ENCODE peak calls at places on chromosome 15, in six cellular contexts. One of them, this sample, is unnamed.

GRCh38 chr15:60795889-60796288 is 316.9 kb upstream of the ICE2 start:
- DNase-seq in A673: no peak
- DNase-seq in fibroblast of lung: no peak
- DNase-seq in astrocyte: no peak
- DNase-seq in Peyer's patch: no peak
- DNase-seq in upper lobe of left lung: no peak
- DNase-seq in this sample: no peak

GRCh38 chr15:43081283-43081682 is 24.6 kb downstream of the UBR1 start:
- DNase-seq in A673: no peak
- DNase-seq in fibroblast of lung: no peak
- DNase-seq in astrocyte: no peak
- DNase-seq in Peyer's patch: no peak
- DNase-seq in upper lobe of left lung: no peak
- DNase-seq in this sample: no peak

GRCh38 chr15:77753238-77753873 is 120.6 kb upstream of the LINGO1 start:
- DNase-seq in A673: peak; percentile 49
- DNase-seq in fibroblast of lung: peak; percentile 17
- DNase-seq in astrocyte: no peak
- DNase-seq in Peyer's patch: no peak
- DNase-seq in upper lobe of left lung: no peak
- DNase-seq in this sample: no peak

GRCh38 chr15:38559131-38559530 is 5.5 kb downstream of the RASGRP1 start:
- DNase-seq in A673: no peak
- DNase-seq in fibroblast of lung: no peak
- DNase-seq in astrocyte: no peak
- DNase-seq in Peyer's patch: no peak
- DNase-seq in upper lobe of left lung: no peak
- DNase-seq in this sample: no peak

GRCh38 chr15:51414256-51414860 is 72.9 kb downstream of the GLDN start:
- DNase-seq in A673: no peak
- DNase-seq in fibroblast of lung: no peak
- DNase-seq in astrocyte: no peak
- DNase-seq in Peyer's patch: no peak
- DNase-seq in upper lobe of left lung: peak; percentile 48
- DNase-seq in this sample: no peak

GRCh38 chr15:101637038-101637437 is 15.1 kb downstream of the TM2D3 start:
- DNase-seq in A673: no peak
- DNase-seq in fibroblast of lung: no peak
- DNase-seq in astrocyte: no peak
- DNase-seq in Peyer's patch: no peak
- DNase-seq in upper lobe of left lung: no peak
- DNase-seq in this sample: no peak

GRCh38 chr15:48300038-48300437 is 31.2 kb upstream of the DUT start:
- DNase-seq in A673: no peak
- DNase-seq in fibroblast of lung: no peak
- DNase-seq in astrocyte: no peak
- DNase-seq in Peyer's patch: no peak
- DNase-seq in upper lobe of left lung: no peak
- DNase-seq in this sample: no peak

GRCh38 chr15:48112242-48112641 is 8.5 kb upstream of the SLC24A5 start:
- DNase-seq in A673: peak; percentile 61
- DNase-seq in fibroblast of lung: peak; percentile 24
- DNase-seq in astrocyte: peak; percentile 12
- DNase-seq in Peyer's patch: no peak
- DNase-seq in upper lobe of left lung: no peak
- DNase-seq in this sample: no peak

GRCh38 chr15:100958326-100959065 is 39.3 kb downstream of the LRRK1 start:
- DNase-seq in A673: no peak
- DNase-seq in fibroblast of lung: peak; percentile 81
- DNase-seq in astrocyte: peak; percentile 75
- DNase-seq in Peyer's patch: no peak
- DNase-seq in upper lobe of left lung: no peak
- DNase-seq in this sample: no peak

GRCh38 chr15:80779658-80780415 is 667 bp downstream of the CEMIP start:
- DNase-seq in A673: peak; percentile 31
- DNase-seq in fibroblast of lung: peak; percentile 45
- DNase-seq in astrocyte: peak; percentile 29
- DNase-seq in Peyer's patch: no peak
- DNase-seq in upper lobe of left lung: no peak
- DNase-seq in this sample: no peak

GRCh38 chr15:71708052-71708432 is 102.3 kb upstream of the NR2E3 start:
- DNase-seq in A673: no peak
- DNase-seq in fibroblast of lung: no peak
- DNase-seq in astrocyte: no peak
- DNase-seq in Peyer's patch: no peak
- DNase-seq in upper lobe of left lung: no peak
- DNase-seq in this sample: peak; percentile 41

GRCh38 chr15:51051776-51052175 is 42.9 kb downstream of the TNFAIP8L3 start:
- DNase-seq in A673: peak; percentile 5
- DNase-seq in fibroblast of lung: peak; percentile 18
- DNase-seq in astrocyte: peak; percentile 15
- DNase-seq in Peyer's patch: peak; percentile 48
- DNase-seq in upper lobe of left lung: peak; percentile 30
- DNase-seq in this sample: peak; percentile 67

GRCh38 chr15:89208256-89208655 is 13.1 kb downstream of the RLBP1 start:
- DNase-seq in A673: no peak
- DNase-seq in fibroblast of lung: no peak
- DNase-seq in astrocyte: no peak
- DNase-seq in Peyer's patch: no peak
- DNase-seq in upper lobe of left lung: no peak
- DNase-seq in this sample: no peak

GRCh38 chr15:98786706-98787105 is 138.4 kb downstream of the IGF1R start:
- DNase-seq in A673: no peak
- DNase-seq in fibroblast of lung: no peak
- DNase-seq in astrocyte: no peak
- DNase-seq in Peyer's patch: no peak
- DNase-seq in upper lobe of left lung: no peak
- DNase-seq in this sample: no peak

GRCh38 chr15:48754011-48754410 is 56.9 kb downstream of the CEP152 start:
- DNase-seq in A673: peak; percentile 41
- DNase-seq in fibroblast of lung: peak; percentile 41
- DNase-seq in astrocyte: peak; percentile 3
- DNase-seq in Peyer's patch: no peak
- DNase-seq in upper lobe of left lung: no peak
- DNase-seq in this sample: no peak

GRCh38 chr15:31525988-31526665 is 199.5 kb downstream of the KLF13 start:
- DNase-seq in A673: no peak
- DNase-seq in fibroblast of lung: no peak
- DNase-seq in astrocyte: no peak
- DNase-seq in Peyer's patch: no peak
- DNase-seq in upper lobe of left lung: no peak
- DNase-seq in this sample: no peak

GRCh38 chr15:33618300-33618699 is 307.5 kb downstream of the RYR3 start:
- DNase-seq in A673: no peak
- DNase-seq in fibroblast of lung: peak; percentile 48
- DNase-seq in astrocyte: peak; percentile 34
- DNase-seq in Peyer's patch: no peak
- DNase-seq in upper lobe of left lung: no peak
- DNase-seq in this sample: no peak

GRCh38 chr15:92074161-92074560 is 220.7 kb downstream of the SLCO3A1 start:
- DNase-seq in A673: peak; percentile 19
- DNase-seq in fibroblast of lung: no peak
- DNase-seq in astrocyte: no peak
- DNase-seq in Peyer's patch: no peak
- DNase-seq in upper lobe of left lung: no peak
- DNase-seq in this sample: no peak

GRCh38 chr15:44713006-44713966 is 2.0 kb downstream of the B2M start:
- DNase-seq in A673: peak; percentile 69
- DNase-seq in fibroblast of lung: peak; percentile 20
- DNase-seq in astrocyte: peak; percentile 11
- DNase-seq in Peyer's patch: no peak
- DNase-seq in upper lobe of left lung: no peak
- DNase-seq in this sample: no peak

GRCh38 chr15:64134322-64134829 is 17.2 kb upstream of the SNX22 start:
- DNase-seq in A673: no peak
- DNase-seq in fibroblast of lung: peak; percentile 53
- DNase-seq in astrocyte: peak; percentile 20
- DNase-seq in Peyer's patch: no peak
- DNase-seq in upper lobe of left lung: peak; percentile 73
- DNase-seq in this sample: no peak

GRCh38 chr15:96505014-96505413 is 174.5 kb downstream of the NR2F2 start:
- DNase-seq in A673: no peak
- DNase-seq in fibroblast of lung: no peak
- DNase-seq in astrocyte: no peak
- DNase-seq in Peyer's patch: no peak
- DNase-seq in upper lobe of left lung: no peak
- DNase-seq in this sample: no peak

GRCh38 chr15:96408591-96409183 is 78.2 kb downstream of the NR2F2 start:
- DNase-seq in A673: no peak
- DNase-seq in fibroblast of lung: no peak
- DNase-seq in astrocyte: no peak
- DNase-seq in Peyer's patch: no peak
- DNase-seq in upper lobe of left lung: no peak
- DNase-seq in this sample: no peak

GRCh38 chr15:84721381-84721780 is 5.4 kb upstream of the SEC11A start:
- DNase-seq in A673: no peak
- DNase-seq in fibroblast of lung: no peak
- DNase-seq in astrocyte: no peak
- DNase-seq in Peyer's patch: no peak
- DNase-seq in upper lobe of left lung: no peak
- DNase-seq in this sample: no peak
- H3K4me1 ChIP-seq in A673: no peaks in the 10 kb centered on the region
- H3K4me1 ChIP-seq in fibroblast of lung: peaks cover 4% of the 10 kb centered on the region
- H3K4me1 ChIP-seq in astrocyte: peaks cover 4% of the 10 kb centered on the region
- H3K4me1 ChIP-seq in Peyer's patch: no peaks in the 10 kb centered on the region
- H3K4me1 ChIP-seq in upper lobe of left lung: peaks cover 16% of the 10 kb centered on the region
- H3K4me1 ChIP-seq in this sample: peaks cover 27% of the 10 kb centered on the region

GRCh38 chr15:68059630-68060029 is 5.5 kb downstream of the PIAS1 start:
- DNase-seq in A673: no peak
- DNase-seq in fibroblast of lung: no peak
- DNase-seq in astrocyte: no peak
- DNase-seq in Peyer's patch: no peak
- DNase-seq in upper lobe of left lung: no peak
- DNase-seq in this sample: no peak
- H3K4me1 ChIP-seq in A673: peaks cover 17% of the 10 kb centered on the region
- H3K4me1 ChIP-seq in fibroblast of lung: peaks cover 2% of the 10 kb centered on the region
- H3K4me1 ChIP-seq in astrocyte: peaks cover 5% of the 10 kb centered on the region
- H3K4me1 ChIP-seq in Peyer's patch: peaks cover 45% of the 10 kb centered on the region
- H3K4me1 ChIP-seq in upper lobe of left lung: peaks cover 78% of the 10 kb centered on the region
- H3K4me1 ChIP-seq in this sample: peaks cover 51% of the 10 kb centered on the region

GRCh38 chr15:59292393-59292792 is 80.3 kb downstream of the MYO1E start:
- DNase-seq in A673: no peak
- DNase-seq in fibroblast of lung: peak; percentile 78
- DNase-seq in astrocyte: peak; percentile 70
- DNase-seq in Peyer's patch: no peak
- DNase-seq in upper lobe of left lung: no peak
- DNase-seq in this sample: no peak

GRCh38 chr15:59296181-59296617 is 76.5 kb downstream of the MYO1E start:
- DNase-seq in A673: peak; percentile 55
- DNase-seq in fibroblast of lung: peak; percentile 94
- DNase-seq in astrocyte: peak; percentile 95
- DNase-seq in Peyer's patch: peak; percentile 36
- DNase-seq in upper lobe of left lung: no peak
- DNase-seq in this sample: no peak

GRCh38 chr15:59295742-59296090 is 77.0 kb downstream of the MYO1E start:
- DNase-seq in A673: no peak
- DNase-seq in fibroblast of lung: no peak
- DNase-seq in astrocyte: no peak
- DNase-seq in Peyer's patch: peak; percentile 45
- DNase-seq in upper lobe of left lung: no peak
- DNase-seq in this sample: no peak

GRCh38 chr15:59294574-59294960 is 78.1 kb downstream of the MYO1E start:
- DNase-seq in A673: no peak
- DNase-seq in fibroblast of lung: no peak
- DNase-seq in astrocyte: no peak
- DNase-seq in Peyer's patch: peak; percentile 23
- DNase-seq in upper lobe of left lung: no peak
- DNase-seq in this sample: no peak

DNA sequence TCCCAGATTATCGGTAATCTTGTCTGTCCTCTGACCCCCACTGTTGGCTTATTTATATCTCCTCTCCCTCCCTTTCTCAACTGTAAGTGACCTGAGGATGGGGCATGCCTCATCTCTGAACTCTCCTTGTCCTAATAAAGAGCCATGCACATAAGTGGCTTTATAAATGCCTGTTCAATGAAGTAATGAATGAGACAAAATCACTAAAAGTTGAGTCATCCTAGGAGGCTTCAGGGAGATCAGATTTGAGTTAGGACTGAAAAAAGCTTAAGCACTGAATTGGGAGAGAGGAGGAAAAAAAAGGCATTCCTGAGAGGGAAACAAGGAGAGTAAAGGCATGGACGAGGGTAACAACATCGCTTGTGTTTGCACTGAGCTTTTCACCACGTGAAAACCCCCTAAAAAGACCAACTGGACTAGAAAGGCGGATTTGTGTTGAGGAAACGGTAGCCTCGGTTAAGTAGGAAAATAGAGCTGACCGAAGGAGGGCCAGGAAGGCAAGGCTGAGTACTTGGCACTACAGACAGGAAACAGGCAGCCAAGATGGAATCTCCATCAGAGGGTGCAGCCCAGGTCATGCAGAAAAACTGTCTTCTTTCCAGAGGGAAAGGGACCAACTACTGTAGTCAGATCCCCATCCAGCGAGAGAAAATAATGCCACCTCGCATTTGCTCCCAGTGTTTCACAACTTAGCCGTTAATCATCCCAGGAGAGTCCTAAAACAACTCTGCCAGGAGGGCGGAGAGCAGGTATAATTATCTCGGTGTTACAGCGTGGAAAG is 77.5 kb downstream of the MYO1E start:
- DNase-seq in A673: peak; percentile 24
- DNase-seq in fibroblast of lung: peak; percentile 98
- DNase-seq in astrocyte: peak; percentile 98
- DNase-seq in Peyer's patch: no peak
- DNase-seq in upper lobe of left lung: no peak
- DNase-seq in this sample: no peak
- H3K4me1 ChIP-seq in A673: peaks cover 15% of the 10 kb centered on the region
- H3K4me1 ChIP-seq in fibroblast of lung: peaks cover 31% of the 10 kb centered on the region
- H3K4me1 ChIP-seq in astrocyte: peaks cover 73% of the 10 kb centered on the region
- H3K4me1 ChIP-seq in Peyer's patch: peaks cover 27% of the 10 kb centered on the region
- H3K4me1 ChIP-seq in upper lobe of left lung: peaks cover 25% of the 10 kb centered on the region
- H3K4me1 ChIP-seq in this sample: peaks cover 71% of the 10 kb centered on the region

DNA sequence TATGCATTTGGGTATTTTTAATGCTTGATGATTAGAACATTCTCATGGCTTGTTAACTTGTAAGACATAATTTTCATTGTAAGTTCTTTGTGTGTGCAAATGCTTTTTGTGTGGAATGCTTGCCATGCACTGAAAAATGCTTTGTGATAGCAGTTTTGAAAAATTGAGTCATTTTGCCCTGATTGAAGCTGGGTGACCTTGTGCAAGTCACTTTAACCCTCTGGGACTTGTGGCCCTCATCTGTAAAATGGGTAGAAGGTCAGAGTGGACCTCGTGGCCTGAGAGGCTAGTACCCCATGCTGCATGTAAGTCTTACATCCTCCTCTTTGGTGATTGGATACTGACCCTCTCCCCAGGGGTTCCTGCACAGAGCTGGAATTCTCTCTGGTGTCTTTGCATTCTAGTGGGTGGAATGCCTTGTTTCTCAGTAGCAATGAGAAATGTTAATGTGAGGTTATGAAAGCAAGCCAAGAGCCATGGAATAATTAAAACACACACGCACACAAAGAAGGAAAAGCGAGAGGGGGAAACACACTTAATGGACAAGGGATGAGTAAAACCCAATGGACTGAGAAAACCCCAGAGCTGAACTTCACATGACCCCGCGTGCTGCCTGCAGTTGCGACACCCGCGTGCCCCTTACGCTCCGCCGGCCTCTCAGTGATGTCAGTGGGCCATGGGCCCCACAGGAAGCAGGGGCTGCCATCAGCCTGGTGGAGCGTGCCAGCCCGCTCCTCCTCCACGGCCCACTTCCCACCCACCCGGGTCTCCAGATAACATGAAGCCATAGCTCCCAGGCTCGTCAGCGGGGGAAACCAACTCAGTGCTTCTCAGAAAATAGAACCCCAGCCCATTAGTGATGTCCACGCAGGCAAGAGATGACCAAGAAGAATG is 44.0 kb downstream of the SMAD3 start:
- DNase-seq in A673: peak; percentile 58
- DNase-seq in fibroblast of lung: peak; percentile 99
- DNase-seq in astrocyte: peak; percentile 100
- DNase-seq in Peyer's patch: peak; percentile 89
- DNase-seq in upper lobe of left lung: peak; percentile 59
- DNase-seq in this sample: peak; percentile 81
- H3K4me1 ChIP-seq in A673: peaks cover 34% of the 10 kb centered on the region
- H3K4me1 ChIP-seq in fibroblast of lung: peaks cover 64% of the 10 kb centered on the region
- H3K4me1 ChIP-seq in astrocyte: peaks cover 59% of the 10 kb centered on the region
- H3K4me1 ChIP-seq in Peyer's patch: peaks cover 54% of the 10 kb centered on the region
- H3K4me1 ChIP-seq in upper lobe of left lung: peaks cover 65% of the 10 kb centered on the region
- H3K4me1 ChIP-seq in this sample: peaks cover 13% of the 10 kb centered on the region

This sample was measured in heart left ventricle.